ENCODE peak calls at places on chromosomes 1 and 21, in four cellular contexts. One of them, this sample, is unnamed.

GRCh38 chr1:18597159-18598042 is 33.2 kb upstream of the PAX7 start:
- DNase-seq in cardiac fibroblast: peak
- DNase-seq in transverse colon: peak
- DNase-seq in NCI-H1092 treated with DMSO at 0.1 percent for 48 hours: peak
- DNase-seq in this sample: peak

GRCh38 chr1:234519506-234519905 is 40.5 kb upstream of the TARBP1 start:
- DNase-seq in cardiac fibroblast: no peak
- DNase-seq in transverse colon: no peak
- DNase-seq in NCI-H1092 treated with DMSO at 0.1 percent for 48 hours: peak
- DNase-seq in this sample: no peak

GRCh38 chr1:35571263-35571662 is 1.9 kb upstream of the TFAP2E start:
- DNase-seq in cardiac fibroblast: no peak
- DNase-seq in transverse colon: no peak
- DNase-seq in NCI-H1092 treated with DMSO at 0.1 percent for 48 hours: no peak
- DNase-seq in this sample: no peak

GRCh38 chr1:60461889-60462595 is 388.5 kb upstream of the C1orf87 start:
- DNase-seq in cardiac fibroblast: peak
- DNase-seq in transverse colon: no peak
- DNase-seq in NCI-H1092 treated with DMSO at 0.1 percent for 48 hours: no peak
- DNase-seq in this sample: peak

GRCh38 chr1:6509603-6510291 is 18.3 kb upstream of the PLEKHG5 start:
- DNase-seq in cardiac fibroblast: no peak
- DNase-seq in transverse colon: no peak
- DNase-seq in NCI-H1092 treated with DMSO at 0.1 percent for 48 hours: peak
- DNase-seq in this sample: no peak

GRCh38 chr1:45974541-45975269 is 157.7 kb downstream of the PIK3R3 start:
- DNase-seq in cardiac fibroblast: peak
- DNase-seq in transverse colon: peak
- DNase-seq in NCI-H1092 treated with DMSO at 0.1 percent for 48 hours: no peak
- DNase-seq in this sample: no peak

GRCh38 chr1:88029142-88029541 is 654.9 kb upstream of the PKN2 start:
- DNase-seq in cardiac fibroblast: peak
- DNase-seq in transverse colon: peak
- DNase-seq in NCI-H1092 treated with DMSO at 0.1 percent for 48 hours: no peak
- DNase-seq in this sample: no peak

GRCh38 chr1:225670806-225671733 is 18.1 kb upstream of the ENAH start:
- DNase-seq in cardiac fibroblast: no peak
- DNase-seq in transverse colon: no peak
- DNase-seq in NCI-H1092 treated with DMSO at 0.1 percent for 48 hours: no peak
- DNase-seq in this sample: no peak

GRCh38 chr1:62784509-62785365 is 805 bp downstream of the ATG4C start:
- DNase-seq in cardiac fibroblast: peak
- DNase-seq in transverse colon: no peak
- DNase-seq in NCI-H1092 treated with DMSO at 0.1 percent for 48 hours: peak
- DNase-seq in this sample: peak

GRCh38 chr1:230083053-230083452 is 16.0 kb downstream of the GALNT2 start:
- DNase-seq in cardiac fibroblast: no peak
- DNase-seq in transverse colon: no peak
- DNase-seq in NCI-H1092 treated with DMSO at 0.1 percent for 48 hours: no peak
- DNase-seq in this sample: no peak

GRCh38 chr21:42673633-42674328 is 20.4 kb downstream of the PDE9A start:
- DNase-seq in cardiac fibroblast: no peak
- DNase-seq in transverse colon: no peak
- DNase-seq in NCI-H1092 treated with DMSO at 0.1 percent for 48 hours: no peak
- DNase-seq in this sample: no peak

GRCh38 chr1:219555802-219556201 is 57.1 kb downstream of the ZC3H11B start:
- DNase-seq in cardiac fibroblast: peak
- DNase-seq in transverse colon: no peak
- DNase-seq in NCI-H1092 treated with DMSO at 0.1 percent for 48 hours: peak
- DNase-seq in this sample: no peak

This sample was measured in endothelial cell of umbilical vein.